ENCODE peak calls at places on chromosomes 7 and 10, in four cellular contexts. B is H9, Q is neuronal stem cell, C is IMR-90. D is an unnamed sample.
A peak's percentile ranks its signal among the peaks of the same experiment; 100 is the strongest.

GRCh38 chr7:43701502-43701859 is 27.8 kb downstream of the COA1 start:
- DNase-seq in Q (no peak), B (no peak), C (peak; percentile 57), D (no peak)

GRCh38 chr7:45402480-45403218 is 171.5 kb upstream of the ADCY1 start:
- DNase-seq in C (peak; percentile 31), Q (no peak), B (no peak), D (no peak)

GRCh38 chr7:105675873-105676484 is 94.7 kb upstream of the EFCAB10 start:
- DNase-seq in B (no peak), C (no peak), Q (no peak), D (no peak)

GRCh38 chr7:89002942-89003618 is 207.5 kb upstream of the TEX47 start:
- DNase-seq in B (no peak), Q (no peak), C (no peak), D (no peak)

GRCh38 chr7:158613481-158613880 is 25.9 kb upstream of the PTPRN2 start:
- DNase-seq in C (no peak), Q (no peak), B (no peak), D (no peak)

GRCh38 chr7:127396184-127396583 is 3.7 kb upstream of the ZNF800 start:
- DNase-seq in Q (no peak), C (no peak), B (peak; percentile 33), D (peak; percentile 36)

GRCh38 chr7:31126976-31127375 is 74.9 kb downstream of the ADCYAP1R1 start:
- DNase-seq in C (peak; percentile 18), B (no peak), Q (no peak), D (no peak)

GRCh38 chr10:74011016-74011415 is 13.1 kb downstream of the VCL start:
- DNase-seq in C (no peak), Q (no peak), B (no peak), D (no peak)

GRCh38 chr7:77653572-77653971 is 42.7 kb upstream of the RSBN1L start:
- DNase-seq in C (no peak), B (no peak), Q (no peak), D (no peak)

DNA sequence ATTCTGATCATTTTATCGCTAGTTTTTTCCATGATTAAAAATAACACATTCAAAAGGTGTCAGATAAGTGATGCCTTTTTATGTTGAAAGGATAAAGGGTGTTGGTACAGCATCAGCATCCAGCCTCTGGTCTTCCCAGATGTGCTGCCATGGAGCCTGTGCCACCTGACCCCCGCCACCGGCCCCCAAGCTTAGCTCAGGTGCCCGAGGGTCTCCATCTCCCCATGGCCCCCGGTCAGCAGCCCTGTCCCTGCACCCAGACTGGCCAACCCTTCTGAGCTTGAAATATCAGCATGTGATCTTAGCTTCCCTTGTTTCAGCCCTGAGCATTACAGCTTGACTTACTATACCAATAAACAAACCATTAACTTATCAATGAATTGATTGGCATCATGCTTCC is 24.6 kb downstream of the PFKP start:
- DNase-seq in B (no peak), C (no peak), Q (no peak), D (no peak)
- H2BK15ac ChIP-seq in B (no peak overlapping the region), C (peak overlapping the region; percentile 79), Q (no peak overlapping the region), D (no peak overlapping the region)

GRCh38 chr10:133397938-133398337 is 4.0 kb downstream of the MTG1 start:
- DNase-seq in Q (no peak), C (peak; percentile 39), B (no peak), D (no peak)
- H2AK5ac ChIP-seq in Q (no peak overlapping the region), C (no peak overlapping the region), B (no peak overlapping the region), D (no peak overlapping the region)

GRCh38 chr7:107712906-107713305 is 31.0 kb upstream of the CBLL1 start:
- DNase-seq in Q (no peak), C (no peak), B (no peak), D (no peak)
- H3K23ac ChIP-seq in Q (no peak overlapping the region), C (no peak overlapping the region), B (no peak overlapping the region), D (no peak overlapping the region)

GRCh38 chr7:20786779-20787651 is at the start of gene SP8:
- DNase-seq in Q (peak; percentile 93), C (peak; percentile 11), B (peak; percentile 84), D (peak; percentile 93)
- H2BK15ac ChIP-seq in Q (no peak within 1 kb of the TSS), C (no peak within 1 kb of the TSS), B (no peak within 1 kb of the TSS), D (no peak within 1 kb of the TSS)

GRCh38 chr7:102927303-102927933 is 14.6 kb downstream of the LRRC17 start:
- DNase-seq in Q (no peak), B (no peak), C (no peak), D (no peak)
- H2AK5ac ChIP-seq in Q (no peak overlapping the region), B (no peak overlapping the region), C (peak overlapping the region; percentile 43), D (no peak overlapping the region)

DNA sequence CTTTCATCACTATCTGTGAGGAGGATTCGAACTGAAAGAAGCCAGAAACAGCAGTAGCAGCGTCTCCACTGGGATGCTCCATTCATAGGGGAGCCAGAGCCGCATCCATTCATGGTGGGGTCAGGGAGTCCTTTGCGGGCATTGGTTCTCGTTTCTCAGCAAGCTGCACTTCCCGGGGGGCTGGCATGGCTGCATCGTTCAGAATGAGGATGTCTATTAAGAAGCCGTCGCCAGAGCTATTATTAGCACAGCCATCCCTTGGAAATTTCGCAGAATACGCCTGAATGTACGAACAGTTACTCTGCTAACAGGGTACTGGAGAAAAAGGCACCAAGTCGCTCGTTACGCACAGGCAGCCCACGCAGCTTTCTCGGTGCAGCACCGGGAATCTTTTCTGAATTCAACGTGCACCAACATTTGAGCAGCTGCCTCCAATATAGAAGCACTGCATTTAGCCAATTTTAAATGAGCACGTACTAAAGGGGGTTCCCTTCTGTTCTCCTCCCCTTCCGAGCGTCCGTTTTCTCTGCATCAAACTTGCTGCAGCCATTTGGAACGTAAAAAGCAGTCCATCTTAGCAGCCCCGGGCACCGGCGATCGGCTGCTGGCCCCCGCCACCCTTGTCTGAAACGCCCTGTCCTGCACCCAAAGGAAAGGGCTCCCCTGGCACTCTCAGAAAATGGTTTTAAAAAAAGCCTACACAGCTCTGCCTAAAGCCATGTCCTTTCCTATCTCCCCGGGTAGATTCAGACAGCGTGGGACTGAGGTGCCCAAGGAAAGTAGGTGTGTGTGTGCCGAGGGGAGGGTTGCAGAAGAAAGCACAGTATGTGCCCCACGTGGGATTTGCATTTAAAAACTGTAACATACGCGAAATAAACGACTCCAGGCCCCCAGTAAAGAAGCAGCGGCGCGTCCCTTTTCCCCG is 304.1 kb downstream of the PRPF18 start:
- DNase-seq in Q (peak; percentile 30), B (peak; percentile 55), C (peak; percentile 52), D (peak; percentile 52)
- H3K23ac ChIP-seq in Q (no peak overlapping the region), B (no peak overlapping the region), C (peak overlapping the region; percentile 96), D (peak overlapping the region; percentile 25)

DNA sequence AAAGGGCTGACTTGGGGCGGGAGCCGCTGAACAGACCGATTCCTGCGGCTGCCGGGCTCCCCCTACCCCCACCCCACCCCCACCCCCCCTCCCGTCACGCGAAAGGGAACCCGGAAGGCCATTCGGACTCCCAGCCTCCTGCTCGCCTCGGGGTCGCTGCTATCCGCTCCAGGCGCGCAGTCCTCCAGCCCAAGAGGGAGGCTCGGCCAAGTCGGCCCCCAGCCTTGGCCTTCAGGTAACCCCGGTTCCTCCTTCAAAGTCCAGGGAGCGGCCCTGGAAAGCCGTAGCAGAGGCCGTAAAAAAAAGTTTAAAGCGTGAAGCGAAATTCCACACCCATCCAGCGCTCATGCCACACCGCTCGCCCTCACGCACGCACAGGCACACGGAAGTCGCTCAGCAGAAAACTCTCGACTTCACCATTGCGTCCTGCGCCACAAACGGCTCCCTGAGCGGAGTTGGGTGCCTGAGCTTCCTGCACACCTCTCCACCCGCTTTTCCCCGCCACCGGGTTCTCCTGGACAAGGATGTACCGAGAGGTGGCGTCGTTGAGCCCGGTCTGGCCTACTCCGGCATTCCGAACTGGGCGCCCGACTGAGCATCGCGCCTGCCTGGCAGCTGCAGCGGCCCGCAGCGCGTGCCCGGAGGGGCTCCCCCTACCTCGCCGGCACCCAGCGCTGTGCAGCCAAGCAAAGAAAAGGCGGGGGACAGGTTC is 1.4 kb downstream of the SORCS3 start:
- DNase-seq in C (no peak), Q (peak; percentile 71), B (peak; percentile 93), D (peak; percentile 88)
- H2BK15ac ChIP-seq in C (no peak overlapping the region), Q (no peak overlapping the region), B (no peak overlapping the region), D (no peak overlapping the region)

GRCh38 chr7:141354251-141354650 is 197.0 kb upstream of the AGK start:
- DNase-seq in Q (no peak), B (no peak), C (peak; percentile 8), D (no peak)
- H2AK5ac ChIP-seq in Q (no peak overlapping the region), B (no peak overlapping the region), C (no peak overlapping the region), D (no peak overlapping the region)

GRCh38 chr10:15092855-15093408 is 4.2 kb upstream of the RPP38 start:
- DNase-seq in C (no peak), Q (no peak), B (no peak), D (no peak)

GRCh38 chr10:15099886-15100285 is 2.7 kb downstream of the RPP38 start:
- DNase-seq in Q (no peak), B (no peak), C (no peak), D (no peak)

GRCh38 chr10:15096661-15097010 is 519 bp upstream of the RPP38 start:
- DNase-seq in B (no peak), Q (no peak), C (no peak), D (no peak)

GRCh38 chr10:15091418-15091817 is 2.8 kb upstream of the ACBD7 start:
- DNase-seq in C (no peak), B (no peak), Q (no peak), D (no peak)

DNA sequence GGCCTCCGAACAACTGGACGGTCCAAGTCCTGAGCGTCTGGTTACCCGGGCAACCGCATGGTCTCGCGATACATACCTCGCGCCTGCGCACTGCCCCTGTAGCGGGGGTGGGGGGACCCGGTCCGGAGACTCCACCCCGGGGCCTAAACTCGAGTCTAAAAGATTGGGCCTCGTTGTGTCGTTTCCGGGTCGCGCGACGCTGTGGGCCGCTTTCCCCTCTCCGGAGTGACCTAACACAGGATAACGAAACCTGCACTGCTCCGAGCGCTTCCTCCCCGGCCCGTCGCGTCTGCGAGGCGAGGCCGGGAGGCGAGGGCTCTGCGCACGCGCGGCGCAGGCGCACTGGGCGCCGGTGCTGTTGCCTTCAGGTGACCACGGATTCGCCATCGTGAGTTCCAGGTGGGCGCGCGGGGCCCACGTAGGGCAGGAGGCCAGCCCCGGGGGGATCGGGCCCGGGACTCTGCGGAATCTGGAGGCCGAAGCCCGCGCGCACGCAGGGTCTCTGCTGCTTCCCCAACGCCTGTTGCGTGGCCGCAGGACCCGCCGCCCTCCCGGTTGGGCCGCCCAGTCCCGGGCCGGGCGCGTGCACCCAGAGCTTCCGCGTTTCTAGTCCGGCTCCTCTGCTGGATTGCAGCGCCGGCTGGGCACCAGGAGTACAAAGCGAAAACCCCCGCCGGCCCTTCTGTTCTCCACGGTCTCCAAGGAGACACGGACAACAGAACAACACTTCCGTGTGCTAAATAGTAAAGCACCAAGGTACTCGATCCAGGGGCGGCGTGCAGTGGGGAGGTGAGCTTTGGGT is at the start of gene RPP38:
- DNase-seq in Q (peak; percentile 95), C (peak; percentile 92), B (peak; percentile 96), D (peak; percentile 97)
- H3K23ac ChIP-seq in Q (peak within 1 kb of the TSS; percentile 96), C (peak within 1 kb of the TSS; percentile 93), B (no peak within 1 kb of the TSS), D (peak within 1 kb of the TSS; percentile 51)

DNA sequence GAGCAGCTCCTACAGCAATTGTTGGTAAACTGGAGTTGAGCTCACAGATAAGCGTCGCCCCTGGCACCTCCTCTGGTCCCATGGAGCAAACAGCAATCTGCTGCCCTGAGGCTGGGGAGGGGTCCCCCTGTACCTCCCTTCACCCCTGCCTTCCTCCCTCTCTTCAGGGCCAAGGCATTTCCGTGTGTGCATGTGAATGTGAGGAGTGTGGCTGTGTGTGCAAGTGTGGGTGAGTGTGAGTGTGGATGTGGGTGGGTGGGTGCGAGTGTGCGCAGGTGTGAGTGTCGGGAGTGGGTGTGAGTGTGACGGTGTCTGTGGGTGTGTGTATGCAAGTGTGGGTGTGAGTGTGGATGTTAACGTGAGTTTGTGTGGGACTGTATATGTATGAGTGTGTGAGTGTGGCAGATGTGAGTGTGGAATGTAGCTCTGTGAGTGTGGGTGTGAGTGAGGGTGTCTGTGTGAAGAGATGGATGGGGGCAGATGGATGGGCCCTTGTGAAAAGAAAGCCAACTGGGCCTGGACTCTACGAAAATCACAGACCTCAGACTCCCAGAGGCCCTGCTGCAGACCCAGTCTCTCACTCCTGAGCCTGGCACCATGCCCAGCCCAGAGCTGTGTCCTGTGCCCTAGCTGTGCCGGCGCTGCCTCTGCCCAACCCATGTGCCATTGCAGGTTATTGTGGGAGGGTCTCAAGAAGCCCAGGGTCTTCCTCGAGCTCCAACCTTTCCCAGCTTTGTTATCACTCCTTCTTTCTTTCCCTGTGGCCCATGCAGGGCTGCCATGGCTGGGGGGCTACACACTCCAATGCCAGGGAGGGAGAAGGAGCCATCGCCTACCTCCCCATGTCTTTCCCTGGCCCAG is 73.9 kb downstream of the GRID1 start:
- DNase-seq in B (no peak), Q (no peak), C (no peak), D (no peak)
- H2BK15ac ChIP-seq in B (no peak overlapping the region), Q (no peak overlapping the region), C (no peak overlapping the region), D (no peak overlapping the region)